ENCODE peak calls at places on chromosomes 3 and 15, in four cellular contexts. V is HT1080, I is progenitor cell of endocrine pancreas, J is B cell. S is an unnamed sample.

GRCh38 chr15:34161329-34161953 is 48.5 kb downstream of the KATNBL1 start:
- DNase-seq in I (no peak), V (peak), J (no peak), S (no peak)

GRCh38 chr3:112642912-112643506 is 2.1 kb upstream of the CCDC80 start:
- DNase-seq in J (peak), V (peak), I (peak), S (peak)

GRCh38 chr3:14042680-14043079 is 82.0 kb downstream of the CHCHD4 start:
- DNase-seq in I (no peak), J (no peak), V (peak), S (no peak)

GRCh38 chr3:130829575-130829947 is 64.3 kb upstream of the ATP2C1 start:
- DNase-seq in I (no peak), J (no peak), V (no peak), S (no peak)

GRCh38 chr15:70465812-70466211 is 297.5 kb downstream of the UACA start:
- DNase-seq in J (no peak), I (no peak), V (no peak), S (no peak)

GRCh38 chr15:81284256-81285031 is 39.5 kb downstream of the STARD5 start:
- DNase-seq in V (no peak), J (peak), I (no peak), S (no peak)

GRCh38 chr15:51380999-51381806 is 39.7 kb downstream of the GLDN start:
- DNase-seq in J (no peak), V (peak), I (no peak), S (peak)

GRCh38 chr3:162224736-162225135 is 728.1 kb downstream of the OTOL1 start:
- DNase-seq in J (no peak), V (peak), I (no peak), S (no peak)

GRCh38 chr3:23404241-23404640 is 201.1 kb downstream of the UBE2E2 start:
- DNase-seq in J (no peak), I (no peak), V (no peak), S (no peak)

GRCh38 chr15:89599021-89599420 is 23.8 kb downstream of the TICRR start:
- DNase-seq in I (no peak), V (no peak), J (no peak), S (no peak)

GRCh38 chr3:26061947-26062346 is 272.1 kb downstream of the OXSM start:
- DNase-seq in V (no peak), I (no peak), J (no peak), S (no peak)

GRCh38 chr3:187080799-187081450 is 58.4 kb downstream of the RPL39L start:
- DNase-seq in J (no peak), I (no peak), V (no peak), S (no peak)

GRCh38 chr3:182491571-182491970 is 301.7 kb upstream of the ATP11B start:
- DNase-seq in I (no peak), V (no peak), J (no peak), S (no peak)

GRCh38 chr3:177330771-177331170 is 133.5 kb upstream of the TBL1XR1 start:
- DNase-seq in V (no peak), J (no peak), I (no peak), S (no peak)